ENCODE peak calls at places on chromosomes 1 and 21, in eight cellular contexts. One of them, this sample, is unnamed.

GRCh38 chr1:110069302-110070281 is 880 bp downstream of the ALX3 start:
- DNase-seq in T-helper 9 cell: no peak
- DNase-seq in RWPE1: no peak
- DNase-seq in T-helper 22 cell: no peak
- DNase-seq in GM19239: no peak
- DNase-seq in Panc1: no peak
- DNase-seq in AG04450: no peak
- DNase-seq in activated T-helper 9 cell treated with anti-CD3 and anti-CD28 coated beads, Interleukin-2, amount 50 U/mL, for 16 hours: no peak
- DNase-seq in this sample: no peak

GRCh38 chr1:22710688-22711024 is at the start of gene EPHB2:
- DNase-seq in RWPE1: peak; percentile 68
- DNase-seq in activated T-helper 9 cell treated with anti-CD3 and anti-CD28 coated beads, Interleukin-2, amount 50 U/mL, for 16 hours: peak; percentile 9
- DNase-seq in T-helper 9 cell: no peak
- DNase-seq in T-helper 22 cell: no peak
- DNase-seq in AG04450: no peak
- DNase-seq in Panc1: no peak
- DNase-seq in GM19239: peak; percentile 62
- DNase-seq in this sample: no peak

GRCh38 chr21:38831526-38832467 is 26.1 kb downstream of the ETS2 start:
- DNase-seq in GM19239: peak; percentile 44
- DNase-seq in T-helper 22 cell: no peak
- DNase-seq in Panc1: no peak
- DNase-seq in RWPE1: peak; percentile 89
- DNase-seq in AG04450: peak; percentile 95
- DNase-seq in T-helper 9 cell: no peak
- DNase-seq in activated T-helper 9 cell treated with anti-CD3 and anti-CD28 coated beads, Interleukin-2, amount 50 U/mL, for 16 hours: no peak
- DNase-seq in this sample: peak; percentile 94

GRCh38 chr1:200206340-200206739 is 178.8 kb downstream of the NR5A2 start:
- DNase-seq in GM19239: no peak
- DNase-seq in T-helper 9 cell: no peak
- DNase-seq in RWPE1: peak; percentile 89
- DNase-seq in Panc1: no peak
- DNase-seq in AG04450: peak; percentile 38
- DNase-seq in activated T-helper 9 cell treated with anti-CD3 and anti-CD28 coated beads, Interleukin-2, amount 50 U/mL, for 16 hours: no peak
- DNase-seq in T-helper 22 cell: no peak
- DNase-seq in this sample: peak; percentile 57

GRCh38 chr1:92291372-92291999 is 7.3 kb downstream of the GLMN start:
- DNase-seq in T-helper 9 cell: no peak
- DNase-seq in RWPE1: peak; percentile 36
- DNase-seq in T-helper 22 cell: no peak
- DNase-seq in GM19239: no peak
- DNase-seq in AG04450: peak; percentile 44
- DNase-seq in Panc1: no peak
- DNase-seq in activated T-helper 9 cell treated with anti-CD3 and anti-CD28 coated beads, Interleukin-2, amount 50 U/mL, for 16 hours: no peak
- DNase-seq in this sample: peak; percentile 5

GRCh38 chr1:6171546-6172124 is 8.5 kb downstream of the CHD5 start:
- DNase-seq in GM19239: no peak
- DNase-seq in Panc1: no peak
- DNase-seq in AG04450: no peak
- DNase-seq in RWPE1: no peak
- DNase-seq in T-helper 22 cell: no peak
- DNase-seq in activated T-helper 9 cell treated with anti-CD3 and anti-CD28 coated beads, Interleukin-2, amount 50 U/mL, for 16 hours: no peak
- DNase-seq in T-helper 9 cell: no peak
- DNase-seq in this sample: no peak

GRCh38 chr1:234065794-234066447 is 161.4 kb downstream of the SLC35F3 start:
- DNase-seq in AG04450: peak; percentile 16
- DNase-seq in RWPE1: peak; percentile 74
- DNase-seq in T-helper 22 cell: peak; percentile 22
- DNase-seq in GM19239: peak; percentile 43
- DNase-seq in T-helper 9 cell: peak; percentile 62
- DNase-seq in Panc1: no peak
- DNase-seq in activated T-helper 9 cell treated with anti-CD3 and anti-CD28 coated beads, Interleukin-2, amount 50 U/mL, for 16 hours: peak; percentile 51
- DNase-seq in this sample: no peak

GRCh38 chr1:43074244-43074643 is 97.8 kb downstream of the EBNA1BP2 start:
- DNase-seq in AG04450: no peak
- DNase-seq in T-helper 9 cell: no peak
- DNase-seq in Panc1: no peak
- DNase-seq in GM19239: no peak
- DNase-seq in RWPE1: peak; percentile 36
- DNase-seq in activated T-helper 9 cell treated with anti-CD3 and anti-CD28 coated beads, Interleukin-2, amount 50 U/mL, for 16 hours: no peak
- DNase-seq in T-helper 22 cell: no peak
- DNase-seq in this sample: no peak

GRCh38 chr1:99975569-99975968 is 5.8 kb downstream of the SLC35A3 start:
- DNase-seq in activated T-helper 9 cell treated with anti-CD3 and anti-CD28 coated beads, Interleukin-2, amount 50 U/mL, for 16 hours: no peak
- DNase-seq in AG04450: no peak
- DNase-seq in T-helper 9 cell: no peak
- DNase-seq in Panc1: no peak
- DNase-seq in GM19239: no peak
- DNase-seq in RWPE1: no peak
- DNase-seq in T-helper 22 cell: no peak
- DNase-seq in this sample: no peak

GRCh38 chr1:19044975-19045831 is 88.7 kb upstream of the IFFO2 start:
- DNase-seq in GM19239: no peak
- DNase-seq in T-helper 22 cell: no peak
- DNase-seq in activated T-helper 9 cell treated with anti-CD3 and anti-CD28 coated beads, Interleukin-2, amount 50 U/mL, for 16 hours: no peak
- DNase-seq in AG04450: no peak
- DNase-seq in RWPE1: no peak
- DNase-seq in T-helper 9 cell: no peak
- DNase-seq in Panc1: no peak
- DNase-seq in this sample: no peak

GRCh38 chr1:31244326-31244725 is 4.6 kb upstream of the NKAIN1 start:
- DNase-seq in AG04450: no peak
- DNase-seq in Panc1: no peak
- DNase-seq in activated T-helper 9 cell treated with anti-CD3 and anti-CD28 coated beads, Interleukin-2, amount 50 U/mL, for 16 hours: no peak
- DNase-seq in T-helper 9 cell: no peak
- DNase-seq in GM19239: no peak
- DNase-seq in RWPE1: no peak
- DNase-seq in T-helper 22 cell: no peak
- DNase-seq in this sample: no peak

GRCh38 chr1:168637350-168637991 is 61.1 kb downstream of the XCL1 start:
- DNase-seq in AG04450: no peak
- DNase-seq in RWPE1: no peak
- DNase-seq in activated T-helper 9 cell treated with anti-CD3 and anti-CD28 coated beads, Interleukin-2, amount 50 U/mL, for 16 hours: no peak
- DNase-seq in T-helper 9 cell: no peak
- DNase-seq in GM19239: no peak
- DNase-seq in Panc1: peak; percentile 38
- DNase-seq in T-helper 22 cell: no peak
- DNase-seq in this sample: no peak

GRCh38 chr1:1255627-1256026 is 9.1 kb upstream of the C1QTNF12 start:
- DNase-seq in activated T-helper 9 cell treated with anti-CD3 and anti-CD28 coated beads, Interleukin-2, amount 50 U/mL, for 16 hours: no peak
- DNase-seq in Panc1: no peak
- DNase-seq in RWPE1: no peak
- DNase-seq in AG04450: no peak
- DNase-seq in GM19239: no peak
- DNase-seq in T-helper 22 cell: no peak
- DNase-seq in T-helper 9 cell: no peak
- DNase-seq in this sample: no peak

GRCh38 chr1:156346636-156347035 is 8.3 kb downstream of the TSACC start:
- DNase-seq in activated T-helper 9 cell treated with anti-CD3 and anti-CD28 coated beads, Interleukin-2, amount 50 U/mL, for 16 hours: no peak
- DNase-seq in T-helper 9 cell: no peak
- DNase-seq in RWPE1: no peak
- DNase-seq in AG04450: peak; percentile 43
- DNase-seq in T-helper 22 cell: no peak
- DNase-seq in Panc1: no peak
- DNase-seq in GM19239: no peak
- DNase-seq in this sample: no peak

GRCh38 chr1:41780916-41781315 is 137.8 kb downstream of the HIVEP3 start:
- DNase-seq in RWPE1: no peak
- DNase-seq in T-helper 9 cell: no peak
- DNase-seq in activated T-helper 9 cell treated with anti-CD3 and anti-CD28 coated beads, Interleukin-2, amount 50 U/mL, for 16 hours: no peak
- DNase-seq in Panc1: no peak
- DNase-seq in AG04450: no peak
- DNase-seq in T-helper 22 cell: no peak
- DNase-seq in GM19239: no peak
- DNase-seq in this sample: no peak

GRCh38 chr1:31955917-31956736 is 18.0 kb upstream of the PTP4A2 start:
- DNase-seq in Panc1: no peak
- DNase-seq in AG04450: peak; percentile 98
- DNase-seq in T-helper 22 cell: peak; percentile 71
- DNase-seq in RWPE1: peak; percentile 91
- DNase-seq in GM19239: no peak
- DNase-seq in T-helper 9 cell: peak; percentile 55
- DNase-seq in activated T-helper 9 cell treated with anti-CD3 and anti-CD28 coated beads, Interleukin-2, amount 50 U/mL, for 16 hours: peak; percentile 74
- DNase-seq in this sample: peak; percentile 98

GRCh38 chr1:183783342-183783741 is 21.6 kb upstream of the RGL1 start:
- DNase-seq in RWPE1: no peak
- DNase-seq in AG04450: no peak
- DNase-seq in activated T-helper 9 cell treated with anti-CD3 and anti-CD28 coated beads, Interleukin-2, amount 50 U/mL, for 16 hours: no peak
- DNase-seq in T-helper 9 cell: no peak
- DNase-seq in GM19239: no peak
- DNase-seq in Panc1: no peak
- DNase-seq in T-helper 22 cell: no peak
- DNase-seq in this sample: no peak